ENCODE peak calls at places on chromosomes 2 and 18, in eight cellular contexts. One of them, this sample, is unnamed.

GRCh38 chr2:198253995-198254394 is 449.6 kb downstream of the PLCL1 start:
- DNase-seq in kidney epithelial cell: no peak
- DNase-seq in endodermal cell: no peak
- DNase-seq in ACHN: no peak
- DNase-seq in lower lobe of right lung: no peak
- DNase-seq in Calu3: no peak
- DNase-seq in SW480: no peak
- DNase-seq in NCI-H1436: no peak
- DNase-seq in this sample: no peak

GRCh38 chr2:144343135-144343534 is 176.8 kb downstream of the ZEB2 start:
- DNase-seq in kidney epithelial cell: no peak
- DNase-seq in endodermal cell: no peak
- DNase-seq in ACHN: no peak
- DNase-seq in lower lobe of right lung: no peak
- DNase-seq in Calu3: no peak
- DNase-seq in SW480: no peak
- DNase-seq in NCI-H1436: no peak
- DNase-seq in this sample: no peak

GRCh38 chr2:240557808-240558207 is at the start of gene ANKMY1:
- DNase-seq in kidney epithelial cell: no peak
- DNase-seq in endodermal cell: peak
- DNase-seq in ACHN: peak
- DNase-seq in lower lobe of right lung: peak
- DNase-seq in Calu3: peak
- DNase-seq in SW480: no peak
- DNase-seq in NCI-H1436: no peak
- DNase-seq in this sample: no peak

GRCh38 chr2:241851325-241852115 is 7.2 kb downstream of the PDCD1 start:
- DNase-seq in kidney epithelial cell: no peak
- DNase-seq in endodermal cell: peak
- DNase-seq in ACHN: no peak
- DNase-seq in lower lobe of right lung: no peak
- DNase-seq in Calu3: no peak
- DNase-seq in SW480: no peak
- DNase-seq in NCI-H1436: no peak
- DNase-seq in this sample: no peak

GRCh38 chr2:128162266-128162665 is 71.3 kb downstream of the UGGT1 start:
- DNase-seq in kidney epithelial cell: no peak
- DNase-seq in endodermal cell: no peak
- DNase-seq in ACHN: no peak
- DNase-seq in lower lobe of right lung: peak
- DNase-seq in Calu3: no peak
- DNase-seq in SW480: no peak
- DNase-seq in NCI-H1436: no peak
- DNase-seq in this sample: no peak

GRCh38 chr2:64524604-64525322 is 635 bp downstream of the AFTPH start:
- DNase-seq in kidney epithelial cell: no peak
- DNase-seq in endodermal cell: peak
- DNase-seq in ACHN: peak
- DNase-seq in lower lobe of right lung: no peak
- DNase-seq in Calu3: peak
- DNase-seq in SW480: peak
- DNase-seq in NCI-H1436: no peak
- DNase-seq in this sample: no peak

GRCh38 chr2:23639406-23639982 is 254.5 kb downstream of the KLHL29 start:
- DNase-seq in kidney epithelial cell: no peak
- DNase-seq in endodermal cell: peak
- DNase-seq in ACHN: no peak
- DNase-seq in lower lobe of right lung: no peak
- DNase-seq in Calu3: no peak
- DNase-seq in SW480: no peak
- DNase-seq in NCI-H1436: no peak
- DNase-seq in this sample: no peak

GRCh38 chr2:219165058-219165930 is 4.5 kb downstream of the SLC23A3 start:
- DNase-seq in kidney epithelial cell: no peak
- DNase-seq in endodermal cell: no peak
- DNase-seq in ACHN: no peak
- DNase-seq in lower lobe of right lung: no peak
- DNase-seq in Calu3: no peak
- DNase-seq in SW480: no peak
- DNase-seq in NCI-H1436: no peak
- DNase-seq in this sample: no peak

GRCh38 chr18:49704334-49704733 is 109.0 kb downstream of the ACAA2 start:
- DNase-seq in kidney epithelial cell: no peak
- DNase-seq in endodermal cell: peak
- DNase-seq in ACHN: no peak
- DNase-seq in lower lobe of right lung: peak
- DNase-seq in Calu3: no peak
- DNase-seq in SW480: no peak
- DNase-seq in NCI-H1436: no peak
- DNase-seq in this sample: no peak

GRCh38 chr2:176638167-176639015 is 369.1 kb downstream of the MTX2 start:
- DNase-seq in kidney epithelial cell: no peak
- DNase-seq in endodermal cell: peak
- DNase-seq in ACHN: peak
- DNase-seq in lower lobe of right lung: peak
- DNase-seq in Calu3: peak
- DNase-seq in SW480: peak
- DNase-seq in NCI-H1436: peak
- DNase-seq in this sample: peak